ENCODE peak calls at places on chromosome 20, in eight cellular contexts. Q, O, B, R, V, U, T and M are unnamed samples.

GRCh38 chr20:52823303-52823702 is 148.9 kb upstream of the TSHZ2 start:
- DNase-seq in Q (no peak), O (no peak), B (no peak), R (no peak), V (no peak), U (no peak), T (no peak), M (no peak)

GRCh38 chr20:47028487-47028886 is 133.8 kb downstream of the EYA2 start:
- DNase-seq in Q (no peak), O (no peak), B (no peak), R (no peak), V (no peak), U (no peak), T (no peak), M (no peak)

GRCh38 chr20:24879875-24880274 is 69.2 kb upstream of the CST7 start:
- DNase-seq in Q (no peak), O (no peak), B (no peak), R (no peak), V (no peak), U (no peak), T (no peak), M (no peak)

GRCh38 chr20:33696448-33696847 is 10.3 kb upstream of the E2F1 start:
- DNase-seq in Q (no peak), O (no peak), B (no peak), R (no peak), V (no peak), U (no peak), T (no peak), M (no peak)

GRCh38 chr20:32447136-32448027 is 89.3 kb downstream of the ASXL1 start:
- DNase-seq in Q (no peak), O (no peak), B (no peak), R (no peak), V (no peak), U (no peak), T (no peak), M (no peak)

GRCh38 chr20:31863296-31864085 is 6.8 kb downstream of the DUSP15 start:
- DNase-seq in Q (no peak), O (no peak), B (no peak), R (no peak), V (no peak), U (no peak), T (no peak), M (no peak)

GRCh38 chr20:35200255-35200654 is 26.2 kb upstream of the MMP24 start:
- DNase-seq in Q (no peak), O (peak; percentile 78), B (no peak), R (no peak), V (no peak), U (no peak), T (no peak), M (no peak)

GRCh38 chr20:45944151-45944964 is 9.9 kb downstream of the PCIF1 start:
- DNase-seq in Q (no peak), O (peak; percentile 87), B (no peak), R (no peak), V (no peak), U (no peak), T (no peak), M (no peak)

GRCh38 chr20:10565191-10565921 is 108.4 kb downstream of the JAG1 start:
- DNase-seq in Q (no peak), O (no peak), B (no peak), R (no peak), V (no peak), U (peak; percentile 42), T (no peak), M (no peak)

GRCh38 chr20:19628570-19629134 is 129.4 kb upstream of the RIN2 start:
- DNase-seq in Q (peak; percentile 1), O (peak; percentile 67), B (peak; percentile 25), R (peak; percentile 88), V (no peak), U (peak; percentile 60), T (peak; percentile 22), M (peak; percentile 50)

GRCh38 chr20:20210327-20210726 is 157.6 kb upstream of the INSM1 start:
- DNase-seq in Q (no peak), O (no peak), B (no peak), R (no peak), V (no peak), U (no peak), T (no peak), M (no peak)

GRCh38 chr20:25494506-25495188 is 87.2 kb downstream of the GINS1 start:
- DNase-seq in Q (no peak), O (no peak), B (no peak), R (no peak), V (no peak), U (no peak), T (no peak), M (no peak)

GRCh38 chr20:31738729-31739549 is at the start of gene TPX2:
- DNase-seq in Q (peak; percentile 81), O (peak; percentile 100), B (peak; percentile 95), R (peak; percentile 96), V (peak; percentile 59), U (peak; percentile 97), T (peak; percentile 75), M (peak; percentile 91)

GRCh38 chr20:4569882-4570281 is 151.8 kb upstream of the PRND start:
- DNase-seq in Q (no peak), O (no peak), B (no peak), R (no peak), V (no peak), U (no peak), T (no peak), M (no peak)

GRCh38 chr20:1334761-1335160 is 5.8 kb upstream of the SDCBP2 start:
- DNase-seq in Q (no peak), O (no peak), B (no peak), R (no peak), V (no peak), U (no peak), T (no peak), M (no peak)

GRCh38 chr20:13128173-13128572 is 92.9 kb upstream of the ISM1 start:
- DNase-seq in Q (no peak), O (no peak), B (no peak), R (no peak), V (no peak), U (no peak), T (no peak), M (no peak)